ENCODE peak calls at places on chromosomes 7 and 10, in five cellular contexts. One of them, this sample, is unnamed.

GRCh38 chr10:87750001-87750651 is 67.9 kb downstream of the ATAD1 start:
- DNase-seq in iPS-NIHi11: no peak
- DNase-seq in aorta: no peak
- DNase-seq in brain microvascular endothelial cell: no peak
- DNase-seq in central memory CD4-positive, alpha-beta T cell: no peak
- DNase-seq in this sample: peak

GRCh38 chr10:70364772-70365091 is 17.7 kb downstream of the LRRC20 start:
- DNase-seq in brain microvascular endothelial cell: no peak
- DNase-seq in iPS-NIHi11: no peak
- DNase-seq in aorta: no peak
- DNase-seq in central memory CD4-positive, alpha-beta T cell: no peak
- DNase-seq in this sample: no peak

GRCh38 chr7:77752016-77752415 is 46.2 kb downstream of the TMEM60 start:
- DNase-seq in central memory CD4-positive, alpha-beta T cell: no peak
- DNase-seq in aorta: no peak
- DNase-seq in brain microvascular endothelial cell: no peak
- DNase-seq in iPS-NIHi11: no peak
- DNase-seq in this sample: no peak

GRCh38 chr7:33421384-33421783 is 292.0 kb downstream of the BBS9 start:
- DNase-seq in brain microvascular endothelial cell: no peak
- DNase-seq in central memory CD4-positive, alpha-beta T cell: no peak
- DNase-seq in iPS-NIHi11: no peak
- DNase-seq in aorta: no peak
- DNase-seq in this sample: peak

GRCh38 chr7:28433039-28433438 is 20.7 kb downstream of the CREB5 start:
- DNase-seq in central memory CD4-positive, alpha-beta T cell: no peak
- DNase-seq in brain microvascular endothelial cell: no peak
- DNase-seq in iPS-NIHi11: no peak
- DNase-seq in aorta: no peak
- DNase-seq in this sample: no peak

GRCh38 chr10:49736564-49737113 is 25.5 kb downstream of the OGDHL start:
- DNase-seq in brain microvascular endothelial cell: no peak
- DNase-seq in central memory CD4-positive, alpha-beta T cell: no peak
- DNase-seq in iPS-NIHi11: no peak
- DNase-seq in aorta: no peak
- DNase-seq in this sample: no peak

GRCh38 chr10:70568113-70568512 is 34.4 kb downstream of the PRF1 start:
- DNase-seq in iPS-NIHi11: no peak
- DNase-seq in central memory CD4-positive, alpha-beta T cell: no peak
- DNase-seq in brain microvascular endothelial cell: no peak
- DNase-seq in aorta: no peak
- DNase-seq in this sample: no peak

GRCh38 chr7:151803841-151804240 is 73.1 kb downstream of the PRKAG2 start:
- DNase-seq in iPS-NIHi11: no peak
- DNase-seq in aorta: peak
- DNase-seq in central memory CD4-positive, alpha-beta T cell: no peak
- DNase-seq in brain microvascular endothelial cell: no peak
- DNase-seq in this sample: no peak

GRCh38 chr7:97639036-97639435 is 92.8 kb upstream of the TAC1 start:
- DNase-seq in central memory CD4-positive, alpha-beta T cell: no peak
- DNase-seq in aorta: no peak
- DNase-seq in brain microvascular endothelial cell: no peak
- DNase-seq in iPS-NIHi11: peak
- DNase-seq in this sample: peak

GRCh38 chr7:65269150-65269856 is 104.4 kb upstream of the ZNF92 start:
- DNase-seq in aorta: no peak
- DNase-seq in iPS-NIHi11: peak
- DNase-seq in central memory CD4-positive, alpha-beta T cell: no peak
- DNase-seq in brain microvascular endothelial cell: peak
- DNase-seq in this sample: no peak

GRCh38 chr10:86711957-86712708 is 43.8 kb downstream of the LDB3 start:
- DNase-seq in central memory CD4-positive, alpha-beta T cell: no peak
- DNase-seq in aorta: peak
- DNase-seq in iPS-NIHi11: peak
- DNase-seq in brain microvascular endothelial cell: no peak
- DNase-seq in this sample: peak

GRCh38 chr10:124589491-124590006 is 127.9 kb downstream of the LHPP start:
- DNase-seq in iPS-NIHi11: no peak
- DNase-seq in aorta: peak
- DNase-seq in brain microvascular endothelial cell: no peak
- DNase-seq in central memory CD4-positive, alpha-beta T cell: no peak
- DNase-seq in this sample: no peak

GRCh38 chr10:53754851-53755250 is 982.3 kb upstream of the MBL2 start:
- DNase-seq in central memory CD4-positive, alpha-beta T cell: no peak
- DNase-seq in aorta: no peak
- DNase-seq in iPS-NIHi11: no peak
- DNase-seq in brain microvascular endothelial cell: no peak
- DNase-seq in this sample: no peak

GRCh38 chr7:18829518-18830252 is 287.8 kb downstream of the TWIST1 start:
- DNase-seq in brain microvascular endothelial cell: peak
- DNase-seq in aorta: no peak
- DNase-seq in iPS-NIHi11: no peak
- DNase-seq in central memory CD4-positive, alpha-beta T cell: no peak
- DNase-seq in this sample: peak

GRCh38 chr7:30887464-30887872 is 24.2 kb upstream of the AQP1 start:
- DNase-seq in iPS-NIHi11: peak
- DNase-seq in aorta: no peak
- DNase-seq in brain microvascular endothelial cell: no peak
- DNase-seq in central memory CD4-positive, alpha-beta T cell: no peak
- DNase-seq in this sample: no peak

GRCh38 chr7:1114505-1114904 is 26.6 kb downstream of the GPER1 start:
- DNase-seq in aorta: peak
- DNase-seq in central memory CD4-positive, alpha-beta T cell: no peak
- DNase-seq in brain microvascular endothelial cell: no peak
- DNase-seq in iPS-NIHi11: no peak
- DNase-seq in this sample: no peak

GRCh38 chr10:112713411-112713810 is 236.6 kb upstream of the TCF7L2 start:
- DNase-seq in iPS-NIHi11: peak
- DNase-seq in brain microvascular endothelial cell: no peak
- DNase-seq in central memory CD4-positive, alpha-beta T cell: no peak
- DNase-seq in aorta: no peak
- DNase-seq in this sample: peak

GRCh38 chr7:99953649-99954048 is 22.2 kb downstream of the AZGP1 start:
- DNase-seq in iPS-NIHi11: no peak
- DNase-seq in central memory CD4-positive, alpha-beta T cell: no peak
- DNase-seq in aorta: no peak
- DNase-seq in brain microvascular endothelial cell: no peak
- DNase-seq in this sample: no peak

GRCh38 chr10:89219512-89220218 is 12.5 kb upstream of the CH25H start:
- DNase-seq in brain microvascular endothelial cell: no peak
- DNase-seq in central memory CD4-positive, alpha-beta T cell: no peak
- DNase-seq in iPS-NIHi11: no peak
- DNase-seq in aorta: no peak
- DNase-seq in this sample: no peak

GRCh38 chr10:126373137-126373536 is 15.1 kb downstream of the ADAM12 start:
- DNase-seq in central memory CD4-positive, alpha-beta T cell: no peak
- DNase-seq in aorta: no peak
- DNase-seq in brain microvascular endothelial cell: no peak
- DNase-seq in iPS-NIHi11: no peak
- DNase-seq in this sample: peak

GRCh38 chr10:101143354-101143648 is 12.2 kb downstream of the TLX1 start:
- DNase-seq in iPS-NIHi11: no peak
- DNase-seq in aorta: no peak
- DNase-seq in central memory CD4-positive, alpha-beta T cell: no peak
- DNase-seq in brain microvascular endothelial cell: no peak
- DNase-seq in this sample: no peak

GRCh38 chr10:107340345-107340744 is 175.8 kb upstream of the SORCS1 start:
- DNase-seq in central memory CD4-positive, alpha-beta T cell: no peak
- DNase-seq in aorta: no peak
- DNase-seq in iPS-NIHi11: no peak
- DNase-seq in brain microvascular endothelial cell: no peak
- DNase-seq in this sample: no peak

GRCh38 chr7:107180378-107180777 is 11.6 kb downstream of the HBP1 start:
- DNase-seq in aorta: no peak
- DNase-seq in iPS-NIHi11: no peak
- DNase-seq in central memory CD4-positive, alpha-beta T cell: no peak
- DNase-seq in brain microvascular endothelial cell: peak
- DNase-seq in this sample: peak

GRCh38 chr10:110706690-110707098 is 62.6 kb downstream of the RBM20 start:
- DNase-seq in iPS-NIHi11: peak
- DNase-seq in central memory CD4-positive, alpha-beta T cell: no peak
- DNase-seq in aorta: no peak
- DNase-seq in brain microvascular endothelial cell: peak
- DNase-seq in this sample: peak

GRCh38 chr7:96004598-96004997 is 232.2 kb downstream of the DYNC1I1 start:
- DNase-seq in central memory CD4-positive, alpha-beta T cell: no peak
- DNase-seq in brain microvascular endothelial cell: no peak
- DNase-seq in aorta: no peak
- DNase-seq in iPS-NIHi11: no peak
- DNase-seq in this sample: peak

GRCh38 chr7:150755473-150756099 is 18.4 kb downstream of the GIMAP5 start:
- DNase-seq in aorta: no peak
- DNase-seq in central memory CD4-positive, alpha-beta T cell: peak
- DNase-seq in brain microvascular endothelial cell: peak
- DNase-seq in iPS-NIHi11: no peak
- DNase-seq in this sample: no peak

GRCh38 chr7:42237891-42238531 is 1.0 kb upstream of the GLI3 start:
- DNase-seq in central memory CD4-positive, alpha-beta T cell: no peak
- DNase-seq in iPS-NIHi11: peak
- DNase-seq in brain microvascular endothelial cell: no peak
- DNase-seq in aorta: peak
- DNase-seq in this sample: peak

GRCh38 chr7:88146611-88147010 is 73.2 kb downstream of the SRI start:
- DNase-seq in brain microvascular endothelial cell: no peak
- DNase-seq in iPS-NIHi11: no peak
- DNase-seq in central memory CD4-positive, alpha-beta T cell: no peak
- DNase-seq in aorta: no peak
- DNase-seq in this sample: no peak

This sample was measured in myocyte.